ENCODE peak calls at places on chromosomes 11 and 22, in eight cellular contexts. J is COR-L47, C is astrocyte of the spinal cord, X is fibroblast of mammary gland, D is left kidney, P is head of caudate nucleus, U is Calu3, S is H54. W is an unnamed sample.

GRCh38 chr22:38824587-38824986 is 19.2 kb downstream of the NPTXR start:
- DNase-seq in X (peak), J (no peak), U (peak), C (peak), S (peak), D (peak), P (peak), W (peak)

GRCh38 chr22:26837784-26838520 is 180.6 kb downstream of the MIAT start:
- DNase-seq in P (no peak), U (peak), C (no peak), D (no peak), S (no peak), J (peak), X (no peak), W (no peak)

GRCh38 chr11:121575250-121575962 is 122.6 kb upstream of the SORL1-AS1 start:
- DNase-seq in P (peak), D (peak), J (no peak), X (peak), C (peak), S (peak), U (no peak), W (peak)

GRCh38 chr11:40162901-40163300 is 1296.6 kb downstream of the LRRC4C start:
- DNase-seq in X (no peak), U (no peak), J (no peak), P (no peak), S (no peak), D (no peak), C (no peak), W (no peak)

GRCh38 chr22:47296405-47297260 is 534.2 kb downstream of the TBC1D22A start:
- DNase-seq in D (no peak), S (no peak), X (no peak), J (no peak), C (no peak), U (no peak), P (no peak), W (no peak)

GRCh38 chr11:60914620-60915249 is 777 bp downstream of the TMEM109 start:
- DNase-seq in X (peak), P (peak), D (peak), J (no peak), C (peak), U (peak), S (no peak), W (peak)

GRCh38 chr11:55726715-55727324 is 46.4 kb upstream of the OR5D13 start:
- DNase-seq in J (no peak), C (no peak), P (no peak), D (no peak), X (no peak), U (no peak), S (no peak), W (no peak)

GRCh38 chr11:130522284-130522961 is 74.0 kb downstream of the ADAMTS15 start:
- DNase-seq in S (peak), P (peak), U (peak), X (peak), D (peak), C (peak), J (no peak), W (peak)

GRCh38 chr22:45529097-45529496 is 26.4 kb downstream of the FBLN1 start:
- DNase-seq in J (no peak), U (no peak), D (no peak), X (no peak), C (no peak), S (no peak), P (no peak), W (no peak)

GRCh38 chr11:125088576-125089455 is 22.6 kb downstream of the TMEM218 start:
- DNase-seq in X (no peak), S (no peak), J (no peak), U (no peak), D (no peak), C (no peak), P (no peak), W (no peak)

GRCh38 chr11:122202161-122202950 is 86.3 kb upstream of the BLID start:
- DNase-seq in J (no peak), C (peak), X (peak), U (no peak), S (no peak), P (no peak), D (peak), W (peak)

W was measured in choroid plexus epithelial cell.